ENCODE peak calls at places on chromosome 13, in four cellular contexts. One of them, this sample, is unnamed.

GRCh38 chr13:51950722-51951121 is 60.5 kb downstream of the ATP7B start:
- DNase-seq in activated CD8-positive, alpha-beta memory T cell treated with anti-CD3 and anti-CD28 coated beads, Interleukin-2, amount 10 ng/mL, durations not matched to agents 7 days and 5 days: peak; percentile 73
- DNase-seq in Calu3: no peak
- DNase-seq in activated T-helper 1 cell treated with anti-CD3 and anti-CD28 coated beads, Interleukin-2, amount 50 U/mL, for 16 hours: no peak
- DNase-seq in this sample: no peak

GRCh38 chr13:112442483-112443090 is 66.4 kb downstream of the SPACA7 start:
- DNase-seq in activated CD8-positive, alpha-beta memory T cell treated with anti-CD3 and anti-CD28 coated beads, Interleukin-2, amount 10 ng/mL, durations not matched to agents 7 days and 5 days: peak; percentile 33
- DNase-seq in Calu3: no peak
- DNase-seq in activated T-helper 1 cell treated with anti-CD3 and anti-CD28 coated beads, Interleukin-2, amount 50 U/mL, for 16 hours: no peak
- DNase-seq in this sample: peak; percentile 6

GRCh38 chr13:112177459-112177858 is 110.5 kb downstream of the SOX1 start:
- DNase-seq in activated T-helper 1 cell treated with anti-CD3 and anti-CD28 coated beads, Interleukin-2, amount 50 U/mL, for 16 hours: no peak
- DNase-seq in activated CD8-positive, alpha-beta memory T cell treated with anti-CD3 and anti-CD28 coated beads, Interleukin-2, amount 10 ng/mL, durations not matched to agents 7 days and 5 days: no peak
- DNase-seq in Calu3: no peak
- DNase-seq in this sample: no peak

GRCh38 chr13:34623331-34623730 is 318.7 kb upstream of the NBEA start:
- DNase-seq in activated CD8-positive, alpha-beta memory T cell treated with anti-CD3 and anti-CD28 coated beads, Interleukin-2, amount 10 ng/mL, durations not matched to agents 7 days and 5 days: no peak
- DNase-seq in activated T-helper 1 cell treated with anti-CD3 and anti-CD28 coated beads, Interleukin-2, amount 50 U/mL, for 16 hours: no peak
- DNase-seq in Calu3: no peak
- DNase-seq in this sample: no peak

GRCh38 chr13:85693889-85694511 is 105.2 kb downstream of the SLITRK6 start:
- DNase-seq in Calu3: no peak
- DNase-seq in activated T-helper 1 cell treated with anti-CD3 and anti-CD28 coated beads, Interleukin-2, amount 50 U/mL, for 16 hours: no peak
- DNase-seq in activated CD8-positive, alpha-beta memory T cell treated with anti-CD3 and anti-CD28 coated beads, Interleukin-2, amount 10 ng/mL, durations not matched to agents 7 days and 5 days: no peak
- DNase-seq in this sample: no peak

GRCh38 chr13:40316301-40316700 is 350.1 kb downstream of the FOXO1 start:
- DNase-seq in activated CD8-positive, alpha-beta memory T cell treated with anti-CD3 and anti-CD28 coated beads, Interleukin-2, amount 10 ng/mL, durations not matched to agents 7 days and 5 days: no peak
- DNase-seq in Calu3: no peak
- DNase-seq in activated T-helper 1 cell treated with anti-CD3 and anti-CD28 coated beads, Interleukin-2, amount 50 U/mL, for 16 hours: no peak
- DNase-seq in this sample: no peak

GRCh38 chr13:100941377-100941776 is 266.8 kb upstream of the TMTC4 start:
- DNase-seq in activated CD8-positive, alpha-beta memory T cell treated with anti-CD3 and anti-CD28 coated beads, Interleukin-2, amount 10 ng/mL, durations not matched to agents 7 days and 5 days: no peak
- DNase-seq in activated T-helper 1 cell treated with anti-CD3 and anti-CD28 coated beads, Interleukin-2, amount 50 U/mL, for 16 hours: no peak
- DNase-seq in Calu3: no peak
- DNase-seq in this sample: no peak

GRCh38 chr13:111058796-111059506 is 56.2 kb upstream of the ARHGEF7 start:
- DNase-seq in activated T-helper 1 cell treated with anti-CD3 and anti-CD28 coated beads, Interleukin-2, amount 50 U/mL, for 16 hours: no peak
- DNase-seq in Calu3: no peak
- DNase-seq in activated CD8-positive, alpha-beta memory T cell treated with anti-CD3 and anti-CD28 coated beads, Interleukin-2, amount 10 ng/mL, durations not matched to agents 7 days and 5 days: no peak
- DNase-seq in this sample: no peak

GRCh38 chr13:25840261-25840660 is 211.6 kb downstream of the SHISA2 start:
- DNase-seq in activated T-helper 1 cell treated with anti-CD3 and anti-CD28 coated beads, Interleukin-2, amount 50 U/mL, for 16 hours: no peak
- DNase-seq in Calu3: no peak
- DNase-seq in activated CD8-positive, alpha-beta memory T cell treated with anti-CD3 and anti-CD28 coated beads, Interleukin-2, amount 10 ng/mL, durations not matched to agents 7 days and 5 days: no peak
- DNase-seq in this sample: no peak

This sample was measured in central memory CD8-positive, alpha-beta T cell.